ENCODE peak calls at places on chromosome 15, in five cellular contexts. Z is anterior cingulate cortex; P is CD4-positive, alpha-beta memory T cell; L is DMS153; I is adrenal gland. Q is an unnamed sample.

GRCh38 chr15:33296050-33296449 is 14.7 kb upstream of the RYR3 start:
- DNase-seq in I (no peak), L (no peak), Z (no peak), P (no peak), Q (no peak)

GRCh38 chr15:83446904-83447708 is at the start of gene SH3GL3:
- DNase-seq in I (peak), Z (peak), P (peak), L (no peak), Q (peak)

GRCh38 chr15:31024330-31024729 is 32.9 kb upstream of the MTMR10 start:
- DNase-seq in I (no peak), L (no peak), P (no peak), Z (no peak), Q (no peak)

GRCh38 chr15:71104636-71105035 is 10.6 kb upstream of the THSD4 start:
- DNase-seq in P (no peak), I (no peak), Z (no peak), L (no peak), Q (no peak)

GRCh38 chr15:60575995-60576394 is 97.1 kb upstream of the ICE2 start:
- DNase-seq in Z (no peak), I (no peak), P (no peak), L (no peak), Q (no peak)

GRCh38 chr15:63791236-63791635 is 42.5 kb downstream of the HERC1 start:
- DNase-seq in I (no peak), P (no peak), Z (no peak), L (no peak), Q (no peak)

GRCh38 chr15:85709250-85709649 is 85.5 kb downstream of the KLHL25 start:
- DNase-seq in L (no peak), I (no peak), Z (no peak), P (no peak), Q (no peak)

GRCh38 chr15:80436511-80437307 is 32.5 kb downstream of the ARNT2 start:
- DNase-seq in I (no peak), Z (no peak), L (no peak), P (no peak), Q (no peak)

GRCh38 chr15:70262591-70263274 is 165.0 kb upstream of the TLE3 start:
- DNase-seq in Z (peak), P (no peak), L (no peak), I (peak), Q (no peak)

GRCh38 chr15:89885611-89886010 is 8.2 kb downstream of the AP3S2 start:
- DNase-seq in L (no peak), I (no peak), Z (no peak), P (no peak), Q (no peak)

GRCh38 chr15:70586241-70586640 is 177.1 kb downstream of the UACA start:
- DNase-seq in Z (no peak), I (no peak), P (no peak), L (no peak), Q (no peak)

GRCh38 chr15:44882499-44882968 is 74.0 kb upstream of the TERB2 start:
- DNase-seq in L (no peak), Z (no peak), P (no peak), I (no peak), Q (no peak)

GRCh38 chr15:50707878-50708427 is 21.4 kb upstream of the TRPM7 start:
- DNase-seq in P (no peak), I (no peak), Z (no peak), L (no peak), Q (no peak)

GRCh38 chr15:80609512-80609946 is 85.6 kb upstream of the ABHD17C start:
- DNase-seq in I (no peak), P (no peak), L (no peak), Z (no peak), Q (no peak)

GRCh38 chr15:81174125-81174524 is 22.6 kb upstream of the IL16 start:
- DNase-seq in L (no peak), Z (no peak), P (no peak), I (no peak), Q (no peak)

GRCh38 chr15:100330629-100331215 is 11.1 kb downstream of the ADAMTS17 start:
- DNase-seq in I (no peak), P (peak), L (no peak), Z (no peak), Q (no peak)

GRCh38 chr15:67033012-67033411 is 32.4 kb upstream of the SMAD3 start:
- DNase-seq in P (peak), L (no peak), Z (no peak), I (no peak), Q (no peak)

GRCh38 chr15:67359431-67360082 is 105.0 kb downstream of the IQCH start:
- DNase-seq in Z (no peak), I (no peak), L (no peak), P (no peak), Q (no peak)

Q was measured in ovary.